ENCODE peak calls at places on chromosomes 12 and 14, in six cellular contexts. I is T47D; O is Calu3; A is GM13977; N is stimulated activated naive CD8-positive, alpha-beta T cell treated with anti-CD3 and anti-CD28 coated beads, Interleukin-15, Interleukin-2, amounts not matched to agents 100 U/mL and 50 U/mL, for 24 hours; D is stimulated activated CD8-positive, alpha-beta memory T cell treated with anti-CD3 and anti-CD28 coated beads, Interleukin-15, amount 100 ng/mL, for 1 hour. K is an unnamed sample.

GRCh38 chr12:106461730-106462129 is 104.2 kb downstream of the POLR3B start:
- DNase-seq in I (no peak), O (no peak), A (no peak), N (no peak), D (no peak), K (no peak)

GRCh38 chr12:121061831-121062230 is 22.8 kb upstream of the OASL start:
- DNase-seq in I (no peak), O (no peak), A (no peak), N (no peak), D (no peak), K (no peak)

GRCh38 chr12:40215977-40216376 is 8.8 kb upstream of the LRRK2 start:
- DNase-seq in I (no peak), O (no peak), A (no peak), N (no peak), D (no peak), K (no peak)

GRCh38 chr12:40106655-40107054 is 774 bp upstream of the SLC2A13 start:
- DNase-seq in I (no peak), O (no peak), A (no peak), N (no peak), D (no peak), K (no peak)

GRCh38 chr12:119668315-119668651 is 350 bp downstream of the PRKAB1 start:
- DNase-seq in I (no peak), O (no peak), A (peak), N (no peak), D (peak), K (no peak)

GRCh38 chr12:93886533-93887511 is 209.6 kb downstream of the CRADD start:
- DNase-seq in I (no peak), O (no peak), A (no peak), N (no peak), D (no peak), K (no peak)

GRCh38 chr12:100138048-100138907 is 4.4 kb downstream of the BLTP3B start:
- DNase-seq in I (no peak), O (no peak), A (no peak), N (no peak), D (no peak), K (no peak)

GRCh38 chr14:103910984-103911383 is 17.3 kb upstream of the TDRD9 start:
- DNase-seq in I (no peak), O (no peak), A (no peak), N (no peak), D (no peak), K (no peak)

GRCh38 chr12:73798523-73798922 is 739.1 kb upstream of the ATXN7L3B start:
- DNase-seq in I (no peak), O (no peak), A (no peak), N (no peak), D (no peak), K (no peak)

GRCh38 chr12:89103831-89104230 is 248.5 kb downstream of the DUSP6 start:
- DNase-seq in I (no peak), O (no peak), A (no peak), N (no peak), D (no peak), K (no peak)

GRCh38 chr12:98580695-98581094 is 12.8 kb upstream of the SLC25A3 start:
- DNase-seq in I (no peak), O (no peak), A (no peak), N (no peak), D (no peak), K (no peak)

GRCh38 chr14:37598085-37598972 is 2.9 kb downstream of the TTC6 start:
- DNase-seq in I (no peak), O (no peak), A (peak), N (no peak), D (no peak), K (no peak)

GRCh38 chr14:65210827-65211192 is 108.5 kb upstream of the MAX start:
- DNase-seq in I (no peak), O (no peak), A (no peak), N (no peak), D (no peak), K (no peak)

GRCh38 chr14:71237556-71237955 is 330.3 kb downstream of the PCNX1 start:
- DNase-seq in I (no peak), O (no peak), A (no peak), N (no peak), D (no peak), K (no peak)

GRCh38 chr12:59084758-59085383 is 164.6 kb upstream of the LRIG3 start:
- DNase-seq in I (no peak), O (no peak), A (no peak), N (no peak), D (no peak), K (no peak)